ENCODE peak calls at places on chromosome 20, in seven cellular contexts. G, U, K, Q, T, F and O are unnamed samples.

GRCh38 chr20:10065154-10065833 is 30.5 kb downstream of the ANKEF1 start:
- DNase-seq in F (no peak), K (no peak), U (no peak), Q (peak; percentile 33), G (no peak), T (no peak), O (no peak)

GRCh38 chr20:4170621-4171537 is 155.5 kb upstream of the RNF24 start:
- DNase-seq in G (no peak), T (peak; percentile 56), K (no peak), Q (no peak), F (no peak), U (no peak), O (no peak)

GRCh38 chr20:3995067-3995748 is 20.1 kb downstream of the RNF24 start:
- DNase-seq in G (no peak), K (no peak), T (no peak), F (no peak), U (no peak), Q (peak; percentile 44), O (no peak)

GRCh38 chr20:22562620-22563019 is 21.8 kb downstream of the FOXA2 start:
- DNase-seq in K (no peak), Q (no peak), U (no peak), F (no peak), G (no peak), T (no peak), O (no peak)

GRCh38 chr20:9218412-9219001 is 149.6 kb downstream of the PLCB4 start:
- DNase-seq in K (no peak), U (no peak), G (no peak), Q (peak; percentile 69), F (no peak), T (no peak), O (no peak)

GRCh38 chr20:10992776-10993175 is 319.0 kb upstream of the JAG1 start:
- DNase-seq in U (no peak), F (no peak), K (no peak), T (no peak), G (no peak), Q (peak; percentile 28), O (no peak)

GRCh38 chr20:3658708-3659491 is 4.3 kb downstream of the GFRA4 start:
- DNase-seq in K (peak; percentile 29), T (no peak), Q (no peak), U (no peak), G (peak; percentile 3), F (no peak), O (no peak)

GRCh38 chr20:53579581-53580375 is 13.9 kb downstream of the ZNF217 start:
- DNase-seq in U (no peak), Q (peak; percentile 60), G (no peak), K (no peak), F (peak; percentile 65), T (peak; percentile 59), O (no peak)

GRCh38 chr20:14582855-14583254 is 245.4 kb upstream of the FLRT3 start:
- DNase-seq in U (no peak), G (no peak), Q (no peak), K (no peak), T (no peak), F (peak; percentile 9), O (no peak)

GRCh38 chr20:58969439-58969838 is 11.6 kb upstream of the NELFCD start:
- DNase-seq in U (no peak), F (no peak), T (no peak), Q (no peak), K (no peak), G (no peak), O (no peak)

GRCh38 chr20:3808141-3808479 is 12.0 kb downstream of the CDC25B start:
- DNase-seq in T (peak; percentile 86), K (peak; percentile 93), U (peak; percentile 82), F (peak; percentile 99), G (peak; percentile 93), Q (peak; percentile 92), O (peak; percentile 97)

GRCh38 chr20:1189827-1190226 is 5.0 kb upstream of the TMEM74B start:
- DNase-seq in Q (no peak), G (no peak), T (no peak), K (no peak), F (no peak), U (no peak), O (no peak)

GRCh38 chr20:56778765-56779195 is 149.7 kb downstream of the TFAP2C start:
- DNase-seq in F (peak; percentile 67), T (no peak), Q (peak; percentile 42), U (no peak), G (peak; percentile 66), K (no peak), O (no peak)

GRCh38 chr20:49210101-49210749 is 9.0 kb upstream of the DDX27 start:
- DNase-seq in U (no peak), T (no peak), Q (no peak), G (no peak), F (no peak), K (no peak), O (no peak)

GRCh38 chr20:3857405-3857804 is 10.8 kb downstream of the MAVS start:
- DNase-seq in F (no peak), T (no peak), U (no peak), G (no peak), K (no peak), Q (no peak), O (no peak)

GRCh38 chr20:1661542-1662299 is 4.1 kb upstream of the SIRPG start:
- DNase-seq in F (no peak), G (no peak), T (no peak), K (no peak), U (no peak), Q (no peak), O (no peak)

GRCh38 chr20:55173601-55174000 is 698.2 kb downstream of the DOK5 start:
- DNase-seq in G (no peak), T (no peak), Q (no peak), F (no peak), U (no peak), K (no peak), O (no peak)

GRCh38 chr20:47287609-47288144 is 68.8 kb downstream of the ZMYND8 start:
- DNase-seq in G (no peak), U (no peak), T (no peak), K (no peak), F (no peak), Q (no peak), O (no peak)
- TF ChIP-seq POLR2A in G (no peak), U (no peak), T (no peak), K (no peak), F (no peak), Q (no peak), O (no peak)

DNA sequence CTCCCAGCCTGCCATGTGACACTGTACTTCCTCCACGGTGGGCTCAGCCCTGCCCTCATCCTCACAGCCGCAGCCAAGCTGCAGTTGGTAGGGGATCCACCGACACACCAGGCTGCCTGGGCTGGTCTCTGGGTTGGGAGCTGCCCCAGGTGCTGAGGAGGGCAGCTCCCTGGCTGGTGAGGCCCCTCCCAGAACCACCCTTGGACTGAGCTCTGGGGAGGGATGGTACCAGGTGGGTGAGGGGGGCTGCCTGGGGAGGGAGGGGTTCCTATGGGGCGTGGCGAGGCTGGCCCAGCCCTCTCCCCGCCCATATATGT is 183 bp upstream of the TNFRSF6B start:
- DNase-seq in F (no peak), U (peak; percentile 23), K (peak; percentile 66), G (peak; percentile 36), Q (no peak), T (no peak), O (peak; percentile 88)
- H3K4me3 ChIP-seq in F (no peak overlapping the region), U (no peak overlapping the region), K (peak overlapping the region; percentile 47), G (no peak overlapping the region), Q (no peak overlapping the region), T (no peak overlapping the region), O (no peak overlapping the region)

DNA sequence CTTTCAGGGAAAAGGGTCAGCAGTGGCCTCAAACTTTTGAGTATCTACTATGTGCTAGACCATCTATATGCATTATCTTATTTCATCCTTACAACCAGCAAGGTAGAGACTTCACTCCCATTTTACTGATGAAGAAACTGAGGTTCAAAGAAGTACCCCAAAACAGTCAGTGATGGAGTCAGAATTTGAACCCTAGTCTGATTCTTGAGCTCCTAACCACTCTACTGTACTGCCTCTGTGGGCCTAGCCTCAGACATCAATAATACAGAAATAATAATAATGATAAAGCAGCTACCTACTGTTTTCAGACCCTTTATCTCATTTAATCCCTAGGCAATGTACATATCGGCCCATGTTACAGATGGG is 8.4 kb downstream of the ADA start:
- DNase-seq in G (no peak), F (no peak), K (no peak), T (no peak), Q (no peak), U (no peak), O (no peak)
- TF ChIP-seq CTCF in G (no peak), F (no peak), K (no peak), T (no peak), Q (no peak), U (no peak), O (no peak)

DNA sequence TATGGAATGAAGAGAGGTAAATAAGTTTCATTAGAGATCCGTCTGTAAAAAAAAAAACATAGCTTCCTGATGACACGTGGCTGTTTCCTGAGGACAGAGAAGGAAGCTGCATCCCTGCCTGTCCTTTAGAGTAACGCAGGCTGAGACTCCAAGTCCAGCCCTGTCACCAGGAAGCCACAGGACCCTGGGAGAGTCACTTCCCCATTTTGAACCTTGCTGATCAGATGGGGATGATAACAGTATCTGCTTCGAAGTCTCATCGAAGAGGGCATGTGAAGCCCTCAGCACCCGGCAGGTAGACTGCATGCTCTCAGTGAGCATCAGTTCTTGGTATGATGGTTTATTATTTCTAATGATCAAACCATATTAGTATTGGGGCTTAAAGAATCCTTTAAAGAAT is 139.1 kb upstream of the KCNG1 start:
- DNase-seq in F (no peak), U (no peak), K (no peak), Q (no peak), T (no peak), G (no peak), O (no peak)
- TF ChIP-seq POLR2A in F (no peak), U (no peak), K (no peak), Q (no peak), T (no peak), G (no peak), O (no peak)

DNA sequence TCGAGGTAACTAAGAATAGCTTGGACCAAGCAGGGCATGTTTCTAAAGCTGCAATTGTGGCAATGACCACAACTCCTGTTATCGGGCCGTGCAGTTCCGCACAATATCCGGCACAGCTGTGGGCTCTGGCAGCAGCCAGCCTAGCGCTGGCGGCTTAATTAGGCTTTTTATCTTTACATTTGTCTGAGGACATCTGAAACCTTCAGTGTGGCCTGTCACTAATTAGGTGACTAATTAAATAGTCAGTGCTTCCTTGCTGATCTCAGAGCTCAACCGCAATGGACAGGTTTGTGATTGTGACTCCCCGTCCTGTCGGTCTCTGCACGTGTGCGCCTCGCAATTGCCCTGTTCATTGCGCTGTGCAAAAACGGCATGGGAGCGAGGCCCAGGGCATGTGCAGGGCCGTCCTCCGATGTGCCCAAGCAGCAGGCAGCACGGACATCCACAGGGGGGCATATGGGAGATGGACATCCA is 134.8 kb upstream of the INSM1 start:
- DNase-seq in T (peak; percentile 10), U (no peak), G (no peak), F (no peak), K (no peak), Q (no peak), O (no peak)
- H3K4me3 ChIP-seq in T (no peak overlapping the region), U (no peak overlapping the region), G (no peak overlapping the region), F (no peak overlapping the region), K (no peak overlapping the region), Q (no peak overlapping the region), O (no peak overlapping the region)

GRCh38 chr20:34525709-34526416 is 9.6 kb downstream of the DYNLRB1 start:
- DNase-seq in G (peak; percentile 95), K (peak; percentile 94), T (peak; percentile 99), Q (peak; percentile 100), U (peak; percentile 85), F (peak; percentile 99), O (peak; percentile 96)
- TF ChIP-seq CTCF in G (no peak), K (no peak), T (no peak), Q (no peak), U (no peak), F (no peak), O (no peak)